ENCODE peak calls at places on chromosomes 12 and 14, in four cellular contexts. One of them, this sample, is unnamed.

GRCh38 chr12:53230971-53231858 is 794 bp downstream of the RARG start:
- DNase-seq in IMR-90: no peak
- DNase-seq in neuronal stem cell: no peak
- DNase-seq in mesendoderm: no peak
- DNase-seq in this sample: no peak

GRCh38 chr14:99191663-99192621 is 80.1 kb downstream of the BCL11B start:
- DNase-seq in IMR-90: peak; percentile 13
- DNase-seq in neuronal stem cell: no peak
- DNase-seq in mesendoderm: no peak
- DNase-seq in this sample: no peak

GRCh38 chr12:106289196-106289681 is 13.3 kb upstream of the TCP11L2 start:
- DNase-seq in IMR-90: peak; percentile 61
- DNase-seq in neuronal stem cell: no peak
- DNase-seq in mesendoderm: no peak
- DNase-seq in this sample: no peak

GRCh38 chr12:15788266-15789214 is 648 bp downstream of the EPS8 start:
- DNase-seq in IMR-90: peak; percentile 45
- DNase-seq in neuronal stem cell: peak; percentile 14
- DNase-seq in mesendoderm: peak; percentile 53
- DNase-seq in this sample: no peak

GRCh38 chr12:4134833-4135597 is 138.5 kb upstream of the CCND2 start:
- DNase-seq in IMR-90: no peak
- DNase-seq in neuronal stem cell: no peak
- DNase-seq in mesendoderm: peak; percentile 96
- DNase-seq in this sample: no peak

GRCh38 chr14:89648924-89649323 is 231.9 kb upstream of the FOXN3 start:
- DNase-seq in IMR-90: no peak
- DNase-seq in neuronal stem cell: no peak
- DNase-seq in mesendoderm: no peak
- DNase-seq in this sample: no peak

GRCh38 chr14:61438860-61439765 is 117.7 kb downstream of the PRKCH start:
- DNase-seq in IMR-90: peak; percentile 57
- DNase-seq in neuronal stem cell: peak; percentile 12
- DNase-seq in mesendoderm: peak; percentile 88
- DNase-seq in this sample: no peak

GRCh38 chr12:67498981-67499380 is 149.6 kb upstream of the DYRK2 start:
- DNase-seq in IMR-90: no peak
- DNase-seq in neuronal stem cell: no peak
- DNase-seq in mesendoderm: no peak
- DNase-seq in this sample: no peak

GRCh38 chr14:87615822-87616679 is 376.9 kb downstream of the GALC start:
- DNase-seq in IMR-90: peak; percentile 19
- DNase-seq in neuronal stem cell: peak; percentile 64
- DNase-seq in mesendoderm: peak; percentile 90
- DNase-seq in this sample: peak; percentile 83

GRCh38 chr12:98456583-98457573 is 58.5 kb upstream of the TMPO start:
- DNase-seq in IMR-90: peak; percentile 21
- DNase-seq in neuronal stem cell: peak; percentile 39
- DNase-seq in mesendoderm: peak; percentile 87
- DNase-seq in this sample: peak; percentile 75

GRCh38 chr14:101372894-101373640 is 188.2 kb upstream of the DIO3 start:
- DNase-seq in IMR-90: no peak
- DNase-seq in neuronal stem cell: no peak
- DNase-seq in mesendoderm: peak; percentile 13
- DNase-seq in this sample: no peak

GRCh38 chr14:25049559-25050493 is at the start of gene STXBP6:
- DNase-seq in IMR-90: peak; percentile 65
- DNase-seq in neuronal stem cell: peak; percentile 71
- DNase-seq in mesendoderm: peak; percentile 65
- DNase-seq in this sample: no peak

GRCh38 chr14:90402009-90402408 is 5.2 kb downstream of the CALM1 start:
- DNase-seq in IMR-90: no peak
- DNase-seq in neuronal stem cell: no peak
- DNase-seq in mesendoderm: no peak
- DNase-seq in this sample: no peak

DNA sequence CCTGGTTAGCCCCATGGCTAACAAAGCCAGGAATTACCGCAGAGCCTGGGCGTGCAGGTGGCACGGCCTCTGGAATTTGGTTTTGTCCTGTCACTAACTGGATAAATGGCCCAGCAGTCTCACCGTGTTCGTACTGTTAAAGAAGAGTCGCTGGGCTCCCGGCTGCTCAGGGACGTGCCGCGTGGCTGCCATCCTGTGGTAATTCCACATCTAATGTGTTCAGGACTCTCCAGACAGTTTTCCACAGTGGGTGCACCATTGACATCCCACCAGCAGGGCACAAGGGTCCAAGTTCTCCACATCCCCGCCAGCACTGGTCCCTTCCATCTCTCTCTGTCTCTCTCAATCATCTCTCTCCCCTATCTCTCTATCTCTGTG is 19.6 kb downstream of the NOC4L start:
- DNase-seq in IMR-90: no peak
- DNase-seq in neuronal stem cell: no peak
- DNase-seq in mesendoderm: no peak
- DNase-seq in this sample: no peak
- H3K4ac ChIP-seq in IMR-90: no peak overlapping the region
- H3K4ac ChIP-seq in neuronal stem cell: no peak overlapping the region
- H3K4ac ChIP-seq in mesendoderm: no peak overlapping the region
- H3K4ac ChIP-seq in this sample: no peak overlapping the region

GRCh38 chr12:108637222-108637621 is 3.5 kb upstream of the SELPLG start:
- DNase-seq in IMR-90: no peak
- DNase-seq in neuronal stem cell: no peak
- DNase-seq in mesendoderm: no peak
- DNase-seq in this sample: no peak

GRCh38 chr12:108635997-108636808 is 2.5 kb upstream of the SELPLG start:
- DNase-seq in IMR-90: no peak
- DNase-seq in neuronal stem cell: no peak
- DNase-seq in mesendoderm: no peak
- DNase-seq in this sample: no peak

GRCh38 chr12:108637631-108638030 is 3.9 kb upstream of the SELPLG start:
- DNase-seq in IMR-90: no peak
- DNase-seq in neuronal stem cell: no peak
- DNase-seq in mesendoderm: no peak
- DNase-seq in this sample: no peak

GRCh38 chr12:108638997-108639822 is 5.5 kb upstream of the SELPLG start:
- DNase-seq in IMR-90: no peak
- DNase-seq in neuronal stem cell: no peak
- DNase-seq in mesendoderm: no peak
- DNase-seq in this sample: no peak

GRCh38 chr12:108638141-108638823 is 4.6 kb upstream of the SELPLG start:
- DNase-seq in IMR-90: no peak
- DNase-seq in neuronal stem cell: peak; percentile 88
- DNase-seq in mesendoderm: no peak
- DNase-seq in this sample: no peak
- H3K4ac ChIP-seq in IMR-90: no peak overlapping the region
- H3K4ac ChIP-seq in neuronal stem cell: no peak overlapping the region
- H3K4ac ChIP-seq in mesendoderm: no peak overlapping the region
- H3K4ac ChIP-seq in this sample: no peak overlapping the region

GRCh38 chr12:71397433-71397954 is 42.1 kb upstream of the LGR5 start:
- DNase-seq in IMR-90: no peak
- DNase-seq in neuronal stem cell: no peak
- DNase-seq in mesendoderm: peak; percentile 5
- DNase-seq in this sample: no peak
- H3K4ac ChIP-seq in IMR-90: no peak overlapping the region
- H3K4ac ChIP-seq in neuronal stem cell: no peak overlapping the region
- H3K4ac ChIP-seq in mesendoderm: no peak overlapping the region
- H3K4ac ChIP-seq in this sample: no peak overlapping the region

GRCh38 chr12:124563401-124563800 is 4.0 kb downstream of the NCOR2 start:
- DNase-seq in IMR-90: no peak
- DNase-seq in neuronal stem cell: no peak
- DNase-seq in mesendoderm: no peak
- DNase-seq in this sample: no peak
- H3K4ac ChIP-seq in IMR-90: no peak overlapping the region
- H3K4ac ChIP-seq in neuronal stem cell: no peak overlapping the region
- H3K4ac ChIP-seq in mesendoderm: no peak overlapping the region
- H3K4ac ChIP-seq in this sample: no peak overlapping the region

DNA sequence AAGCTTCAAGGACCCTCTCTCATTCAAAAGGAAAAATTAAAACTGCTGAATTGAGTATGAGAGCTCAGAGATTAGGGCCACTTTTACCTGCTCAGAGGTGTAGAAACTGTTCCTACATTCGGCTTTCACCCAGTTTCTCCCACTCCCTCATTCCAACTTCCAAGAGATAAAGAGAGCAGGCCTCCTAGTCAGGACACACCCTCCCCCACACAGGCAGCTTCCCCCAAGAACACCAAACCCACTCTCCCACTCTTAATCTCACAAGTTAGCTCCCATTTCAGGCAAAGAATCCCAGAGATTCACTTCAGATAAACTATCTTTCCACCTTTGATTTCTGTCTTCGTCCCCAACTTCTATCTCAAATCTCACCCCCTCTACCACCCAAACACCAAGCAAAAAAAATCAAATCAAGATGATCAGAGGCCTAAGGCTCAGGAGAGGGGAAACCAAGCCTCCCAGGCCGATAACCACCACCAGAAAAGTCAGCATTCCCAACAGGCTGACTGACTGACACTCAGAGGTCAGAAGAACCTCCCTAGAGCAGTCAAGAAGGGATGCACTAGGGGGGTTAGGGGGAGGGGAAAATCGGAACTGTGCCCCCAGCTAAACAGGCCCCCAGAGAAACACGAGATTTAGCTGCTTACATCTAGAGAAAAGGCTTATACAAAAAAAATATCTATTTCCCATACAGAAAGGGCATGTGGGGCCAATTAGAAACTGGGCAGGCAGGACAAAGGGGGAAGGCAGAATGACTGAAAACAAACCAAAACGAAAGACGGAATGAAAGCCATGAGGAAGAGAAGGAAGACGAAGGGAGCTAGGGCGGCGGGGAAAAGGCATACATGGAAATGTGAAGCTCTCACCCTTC is 13.2 kb upstream of the CDH24 start:
- DNase-seq in IMR-90: no peak
- DNase-seq in neuronal stem cell: no peak
- DNase-seq in mesendoderm: peak; percentile 66
- DNase-seq in this sample: no peak
- H3K4ac ChIP-seq in IMR-90: peak overlapping the region; percentile 95
- H3K4ac ChIP-seq in neuronal stem cell: no peak overlapping the region
- H3K4ac ChIP-seq in mesendoderm: peak overlapping the region; percentile 46
- H3K4ac ChIP-seq in this sample: no peak overlapping the region

DNA sequence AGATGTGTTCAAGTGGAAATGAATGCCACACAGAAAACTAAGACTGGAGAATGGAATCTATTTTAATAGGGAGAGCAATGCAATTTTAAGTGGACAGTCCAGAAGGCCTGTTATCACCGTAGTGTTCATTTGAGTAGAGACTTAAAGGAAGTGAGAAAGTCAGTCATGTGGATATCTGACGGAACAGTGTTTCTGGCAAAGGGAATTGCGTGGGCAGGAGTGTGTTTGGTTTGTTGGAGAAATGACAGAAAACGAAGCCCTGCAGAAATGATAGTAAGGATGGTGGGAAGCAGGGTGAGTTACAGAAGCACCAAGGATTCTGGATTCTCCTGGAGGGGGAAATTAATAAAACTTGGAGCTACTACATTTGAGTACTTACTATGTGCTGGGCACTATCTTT is 776.6 kb downstream of the MED13L start:
- DNase-seq in IMR-90: peak; percentile 15
- DNase-seq in neuronal stem cell: no peak
- DNase-seq in mesendoderm: no peak
- DNase-seq in this sample: no peak
- H3K4ac ChIP-seq in IMR-90: no peak overlapping the region
- H3K4ac ChIP-seq in neuronal stem cell: no peak overlapping the region
- H3K4ac ChIP-seq in mesendoderm: no peak overlapping the region
- H3K4ac ChIP-seq in this sample: no peak overlapping the region

GRCh38 chr14:96269359-96269710 is 13.3 kb downstream of the BDKRB1 start:
- DNase-seq in IMR-90: no peak
- DNase-seq in neuronal stem cell: no peak
- DNase-seq in mesendoderm: no peak
- DNase-seq in this sample: no peak

GRCh38 chr14:96268426-96269358 is 12.7 kb downstream of the BDKRB1 start:
- DNase-seq in IMR-90: peak; percentile 99
- DNase-seq in neuronal stem cell: no peak
- DNase-seq in mesendoderm: no peak
- DNase-seq in this sample: peak; percentile 33

GRCh38 chr14:96267336-96267735 is 11.3 kb downstream of the BDKRB1 start:
- DNase-seq in IMR-90: peak; percentile 91
- DNase-seq in neuronal stem cell: no peak
- DNase-seq in mesendoderm: peak; percentile 25
- DNase-seq in this sample: no peak

GRCh38 chr14:96265387-96265786 is 9.4 kb downstream of the BDKRB1 start:
- DNase-seq in IMR-90: peak; percentile 19
- DNase-seq in neuronal stem cell: no peak
- DNase-seq in mesendoderm: no peak
- DNase-seq in this sample: no peak

DNA sequence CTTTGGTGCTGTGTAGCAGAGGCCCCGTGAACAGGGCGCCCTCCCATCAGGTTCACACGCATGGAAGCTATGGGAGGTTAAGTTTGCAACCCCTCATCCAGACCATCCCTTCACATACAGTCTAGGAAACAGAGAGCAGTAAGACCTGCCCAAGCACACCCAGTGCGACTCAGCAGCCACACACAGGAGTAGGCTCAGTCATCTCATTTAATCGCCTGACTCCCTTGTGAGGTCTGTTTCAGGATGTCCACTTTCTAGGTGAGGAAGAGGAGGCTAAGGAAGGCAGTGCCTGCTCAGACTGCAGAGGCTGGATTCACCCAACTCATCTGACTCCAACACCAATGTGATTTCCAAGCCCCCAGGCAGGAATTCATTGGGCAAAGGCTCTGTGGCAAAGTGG is 11.9 kb downstream of the BDKRB1 start:
- DNase-seq in IMR-90: peak; percentile 69
- DNase-seq in neuronal stem cell: no peak
- DNase-seq in mesendoderm: no peak
- DNase-seq in this sample: no peak
- H3K4ac ChIP-seq in IMR-90: peak overlapping the region; percentile 95
- H3K4ac ChIP-seq in neuronal stem cell: no peak overlapping the region
- H3K4ac ChIP-seq in mesendoderm: no peak overlapping the region
- H3K4ac ChIP-seq in this sample: no peak overlapping the region